ENCODE peak calls at places on chromosomes 13 and 19, in ten cellular contexts. J is MM.1S, I is progenitor cell of endocrine pancreas, P is OCI-LY7, V is lung, E is tibial nerve, O is kidney, F is WTC11, B is PC-3, U is ovary. H is an unnamed sample.

GRCh38 chr13:40180776-40181175 is 485.7 kb downstream of the FOXO1 start:
- DNase-seq in U (no peak), F (no peak), E (no peak), B (no peak), I (no peak), O (no peak), P (no peak), V (no peak), J (no peak), H (no peak)

GRCh38 chr19:17107546-17108452 is 32.2 kb downstream of the MYO9B start:
- DNase-seq in J (no peak), B (peak; percentile 99), F (no peak), O (peak; percentile 94), P (no peak), V (peak; percentile 74), I (no peak), U (peak; percentile 64), E (peak; percentile 48), H (peak; percentile 83)

GRCh38 chr19:1649706-1650626 is 2.4 kb downstream of the TCF3 start:
- DNase-seq in O (no peak), F (no peak), U (no peak), J (no peak), I (no peak), V (no peak), E (no peak), B (no peak), P (no peak), H (no peak)

GRCh38 chr13:35855531-35856019 is 275.6 kb downstream of the DCLK1 start:
- DNase-seq in I (no peak), J (no peak), P (no peak), F (peak; percentile 68), V (no peak), E (no peak), O (no peak), B (peak; percentile 77), U (no peak), H (no peak)

GRCh38 chr19:13064092-13064489 is 38.6 kb downstream of the LYL1 start:
- DNase-seq in J (no peak), F (no peak), I (no peak), O (no peak), E (no peak), B (no peak), P (no peak), V (no peak), U (no peak), H (no peak)

GRCh38 chr13:101019126-101019525 is 344.5 kb upstream of the TMTC4 start:
- DNase-seq in U (no peak), V (no peak), P (no peak), B (no peak), I (no peak), F (no peak), O (no peak), E (no peak), J (no peak), H (no peak)

GRCh38 chr13:83780201-83780600 is 102.1 kb downstream of the SLITRK1 start:
- DNase-seq in U (no peak), I (no peak), E (no peak), B (peak; percentile 59), O (peak; percentile 28), J (peak; percentile 34), F (peak; percentile 22), V (no peak), P (peak; percentile 4), H (no peak)

GRCh38 chr19:607301-608154 is 17.8 kb downstream of the HCN2 start:
- DNase-seq in F (no peak), P (no peak), E (no peak), J (no peak), O (no peak), I (no peak), U (no peak), V (no peak), B (no peak), H (no peak)

GRCh38 chr13:40272776-40273139 is 393.7 kb downstream of the FOXO1 start:
- DNase-seq in J (no peak), B (peak; percentile 76), V (no peak), O (no peak), P (no peak), U (no peak), E (no peak), F (no peak), I (no peak), H (no peak)

GRCh38 chr13:73076013-73076412 is 17.2 kb downstream of the KLF5 start:
- DNase-seq in P (no peak), J (no peak), O (no peak), I (no peak), F (no peak), U (no peak), V (no peak), B (no peak), E (no peak), H (no peak)

GRCh38 chr19:52170863-52171320 is 529 bp downstream of the ZNF836 start:
- DNase-seq in I (peak; percentile 15), V (no peak), F (peak; percentile 32), J (no peak), P (no peak), B (no peak), U (peak; percentile 61), O (peak; percentile 80), E (no peak), H (no peak)

GRCh38 chr19:1591421-1592022 is 1.1 kb downstream of the MBD3 start:
- DNase-seq in O (no peak), V (no peak), F (no peak), B (no peak), J (peak; percentile 36), I (no peak), U (no peak), P (peak; percentile 37), E (no peak), H (no peak)

GRCh38 chr19:48991823-48992570 is 1.1 kb downstream of the GYS1 start:
- DNase-seq in B (peak; percentile 66), U (peak; percentile 55), F (no peak), O (no peak), P (no peak), E (peak; percentile 45), I (no peak), V (peak; percentile 63), J (peak; percentile 37), H (no peak)

GRCh38 chr13:48110132-48110868 is 15.4 kb upstream of the MED4 start:
- DNase-seq in P (no peak), I (no peak), J (no peak), V (no peak), B (no peak), E (no peak), F (no peak), U (no peak), O (no peak), H (no peak)

GRCh38 chr19:10111405-10111811 is at the start of gene P2RY11:
- DNase-seq in I (no peak), B (no peak), O (no peak), J (no peak), U (no peak), P (no peak), F (no peak), V (no peak), E (no peak), H (no peak)

DNA sequence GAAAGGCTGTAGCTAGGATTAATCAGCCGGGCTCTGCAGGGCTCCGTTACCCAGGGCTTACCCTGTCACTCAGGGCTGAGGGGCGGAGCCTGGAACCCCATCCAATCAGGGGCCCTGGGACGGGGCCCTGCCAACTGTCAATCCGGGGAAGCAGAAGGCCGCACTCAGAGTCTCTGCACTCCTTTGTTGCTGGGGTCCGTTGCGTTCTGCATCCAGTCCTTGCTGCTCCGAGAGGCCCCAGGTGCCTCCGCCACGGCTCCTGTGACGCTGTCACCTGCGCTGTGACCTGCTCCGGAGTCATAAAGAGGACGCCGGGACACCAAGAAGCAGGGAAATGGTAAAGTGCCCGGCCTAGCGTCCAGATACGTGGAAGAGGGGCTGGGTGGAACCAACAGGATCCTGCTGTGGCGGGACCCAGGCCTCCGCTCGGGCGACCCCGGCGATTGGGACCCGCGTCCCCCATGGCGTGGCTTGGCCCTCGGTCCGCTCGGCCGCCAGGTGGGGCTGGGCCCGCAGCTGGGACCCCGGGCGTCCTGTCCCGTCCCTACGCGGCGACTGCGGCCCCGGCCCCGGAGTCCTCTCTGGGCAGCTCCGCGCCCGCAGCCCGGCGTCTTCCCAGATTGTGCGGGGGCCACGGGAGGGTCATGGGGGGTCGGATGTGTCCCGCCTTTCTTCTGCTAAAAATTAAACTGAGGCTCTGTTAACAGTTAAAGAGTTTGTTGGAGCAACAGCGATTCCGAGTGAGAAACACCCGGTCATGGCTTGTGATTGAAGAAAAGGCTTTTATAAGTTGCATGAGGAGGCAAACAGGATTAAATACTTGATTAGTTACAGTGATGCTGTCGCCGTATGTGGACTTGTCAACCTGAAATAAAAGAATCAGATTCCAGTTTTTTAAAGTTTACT is at the start of gene ZNF491:
- DNase-seq in V (peak; percentile 95), F (peak; percentile 97), E (peak; percentile 75), I (peak; percentile 85), U (peak; percentile 91), J (peak; percentile 94), B (peak; percentile 90), P (peak; percentile 94), O (peak; percentile 97), H (peak; percentile 34)
- TF ChIP-seq CTCF in V (no peak), F (no peak), E (no peak), I (peak; percentile 65), U (no peak), J (peak; percentile 36), B (peak; percentile 57), P (peak; percentile 61), O (peak; percentile 8), H (peak; percentile 50)

GRCh38 chr13:29543230-29544215 is 52.0 kb downstream of the SLC7A1 start:
- DNase-seq in V (no peak), B (peak; percentile 6), O (no peak), I (no peak), P (no peak), F (no peak), J (no peak), U (no peak), E (no peak), H (no peak)
- TF ChIP-seq CTCF in V (no peak), B (no peak), O (no peak), I (no peak), P (no peak), F (no peak), J (no peak), U (no peak), E (no peak), H (no peak)

GRCh38 chr19:19663292-19664120 is at the start of gene ATP13A1:
- DNase-seq in B (peak; percentile 94), O (peak; percentile 100), P (peak; percentile 98), U (peak; percentile 95), J (peak; percentile 94), E (peak; percentile 92), F (peak; percentile 88), I (peak; percentile 90), V (peak; percentile 97), H (peak; percentile 78)
- TF ChIP-seq CTCF in B (no peak), O (no peak), P (peak; percentile 49), U (no peak), J (peak; percentile 17), E (no peak), F (no peak), I (peak; percentile 34), V (no peak), H (peak; percentile 17)

DNA sequence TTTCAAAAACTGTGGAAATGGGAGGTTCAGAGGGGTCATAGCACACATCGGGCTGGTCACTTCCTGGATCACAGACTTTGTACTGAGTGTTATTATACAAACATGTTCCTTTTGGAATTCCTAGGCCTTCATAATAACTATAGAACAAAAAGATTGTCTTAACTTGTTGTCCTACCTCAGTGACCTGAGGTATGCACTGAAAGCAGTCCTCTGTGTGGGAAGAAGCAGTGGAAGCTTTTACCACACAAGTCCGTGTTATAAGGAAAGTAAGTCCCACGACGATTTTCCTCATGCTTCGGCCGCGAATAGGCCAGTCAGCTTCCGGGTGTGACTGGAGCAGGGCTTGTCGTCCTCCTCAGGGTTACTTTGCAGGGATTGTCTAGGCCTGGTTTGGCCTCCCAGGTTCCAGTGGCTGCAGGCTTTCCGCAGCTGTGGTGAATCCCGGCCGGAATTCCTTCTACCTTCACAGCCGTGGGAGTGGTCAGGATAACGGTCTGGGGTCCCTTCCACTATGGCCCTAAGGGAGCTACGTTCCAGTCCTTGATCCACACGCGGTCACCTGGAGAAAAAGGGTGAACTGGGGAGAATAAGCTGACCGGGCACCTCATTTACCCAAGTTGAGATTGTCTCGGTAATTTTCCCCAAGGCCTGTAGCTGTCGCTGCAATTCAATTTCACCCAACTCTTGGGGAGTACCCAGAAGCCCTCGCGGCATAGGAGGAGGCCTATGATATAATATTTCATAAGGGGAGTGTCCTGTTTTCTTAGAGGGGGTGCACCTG is 16.0 kb downstream of the NAPSA start:
- DNase-seq in P (peak; percentile 85), V (no peak), J (peak; percentile 20), O (no peak), U (no peak), F (no peak), I (no peak), E (no peak), B (no peak), H (no peak)
- TF ChIP-seq CTCF in P (peak; percentile 79), V (no peak), J (peak; percentile 39), O (no peak), U (no peak), F (no peak), I (no peak), E (no peak), B (no peak), H (no peak)

H was measured in AG04449.